ENCODE peak calls at places on chromosomes 16 and 17, in eight cellular contexts. One of them, this sample, is unnamed.

GRCh38 chr16:3623642-3624041 is 12.2 kb upstream of the SLX4 start:
- DNase-seq in NCI-H774: no peak
- DNase-seq in stimulated activated CD4-positive, alpha-beta T cell treated with anti-CD3 and anti-CD28 coated beads, Interleukin-12 subunit alpha, Interleukin-12 subunit beta, amount 100 ng/mL, for 48 hours: no peak
- DNase-seq in endothelial cell: no peak
- DNase-seq in effector memory CD8-positive, alpha-beta T cell: no peak
- DNase-seq in astrocyte of the cerebellum: no peak
- DNase-seq in AG04450: no peak
- DNase-seq in left ventricle myocardium superior: no peak
- DNase-seq in this sample: no peak

GRCh38 chr16:65769776-65770438 is 596.6 kb upstream of the CDH5 start:
- DNase-seq in stimulated activated CD4-positive, alpha-beta T cell treated with anti-CD3 and anti-CD28 coated beads, Interleukin-12 subunit alpha, Interleukin-12 subunit beta, amount 100 ng/mL, for 48 hours: no peak
- DNase-seq in effector memory CD8-positive, alpha-beta T cell: no peak
- DNase-seq in endothelial cell: peak; percentile 4
- DNase-seq in left ventricle myocardium superior: no peak
- DNase-seq in NCI-H774: no peak
- DNase-seq in AG04450: no peak
- DNase-seq in astrocyte of the cerebellum: no peak
- DNase-seq in this sample: no peak

GRCh38 chr16:69131167-69131748 is 1.1 kb downstream of the CHTF8 start:
- DNase-seq in AG04450: no peak
- DNase-seq in endothelial cell: peak; percentile 28
- DNase-seq in left ventricle myocardium superior: no peak
- DNase-seq in NCI-H774: no peak
- DNase-seq in astrocyte of the cerebellum: no peak
- DNase-seq in effector memory CD8-positive, alpha-beta T cell: no peak
- DNase-seq in stimulated activated CD4-positive, alpha-beta T cell treated with anti-CD3 and anti-CD28 coated beads, Interleukin-12 subunit alpha, Interleukin-12 subunit beta, amount 100 ng/mL, for 48 hours: no peak
- DNase-seq in this sample: no peak

GRCh38 chr17:28379814-28380571 is 8.5 kb downstream of the SARM1 start:
- DNase-seq in stimulated activated CD4-positive, alpha-beta T cell treated with anti-CD3 and anti-CD28 coated beads, Interleukin-12 subunit alpha, Interleukin-12 subunit beta, amount 100 ng/mL, for 48 hours: no peak
- DNase-seq in left ventricle myocardium superior: no peak
- DNase-seq in NCI-H774: no peak
- DNase-seq in endothelial cell: peak; percentile 38
- DNase-seq in astrocyte of the cerebellum: no peak
- DNase-seq in AG04450: no peak
- DNase-seq in effector memory CD8-positive, alpha-beta T cell: no peak
- DNase-seq in this sample: peak; percentile 98

GRCh38 chr17:1050996-1051925 is 54.3 kb downstream of the TIMM22 start:
- DNase-seq in astrocyte of the cerebellum: no peak
- DNase-seq in left ventricle myocardium superior: peak; percentile 18
- DNase-seq in effector memory CD8-positive, alpha-beta T cell: no peak
- DNase-seq in AG04450: no peak
- DNase-seq in endothelial cell: no peak
- DNase-seq in stimulated activated CD4-positive, alpha-beta T cell treated with anti-CD3 and anti-CD28 coated beads, Interleukin-12 subunit alpha, Interleukin-12 subunit beta, amount 100 ng/mL, for 48 hours: no peak
- DNase-seq in NCI-H774: no peak
- DNase-seq in this sample: no peak

GRCh38 chr16:27498916-27499658 is 50.6 kb downstream of the GTF3C1 start:
- DNase-seq in effector memory CD8-positive, alpha-beta T cell: no peak
- DNase-seq in stimulated activated CD4-positive, alpha-beta T cell treated with anti-CD3 and anti-CD28 coated beads, Interleukin-12 subunit alpha, Interleukin-12 subunit beta, amount 100 ng/mL, for 48 hours: no peak
- DNase-seq in left ventricle myocardium superior: no peak
- DNase-seq in endothelial cell: no peak
- DNase-seq in AG04450: no peak
- DNase-seq in NCI-H774: no peak
- DNase-seq in astrocyte of the cerebellum: no peak
- DNase-seq in this sample: no peak

GRCh38 chr16:65414284-65414984 is 292.6 kb upstream of the CDH11 start:
- DNase-seq in AG04450: peak; percentile 29
- DNase-seq in stimulated activated CD4-positive, alpha-beta T cell treated with anti-CD3 and anti-CD28 coated beads, Interleukin-12 subunit alpha, Interleukin-12 subunit beta, amount 100 ng/mL, for 48 hours: no peak
- DNase-seq in endothelial cell: no peak
- DNase-seq in effector memory CD8-positive, alpha-beta T cell: no peak
- DNase-seq in astrocyte of the cerebellum: peak; percentile 33
- DNase-seq in NCI-H774: no peak
- DNase-seq in left ventricle myocardium superior: no peak
- DNase-seq in this sample: peak; percentile 78

GRCh38 chr17:29341726-29342125 is 47.8 kb upstream of the NUFIP2 start:
- DNase-seq in left ventricle myocardium superior: no peak
- DNase-seq in endothelial cell: no peak
- DNase-seq in NCI-H774: no peak
- DNase-seq in astrocyte of the cerebellum: no peak
- DNase-seq in effector memory CD8-positive, alpha-beta T cell: no peak
- DNase-seq in AG04450: no peak
- DNase-seq in stimulated activated CD4-positive, alpha-beta T cell treated with anti-CD3 and anti-CD28 coated beads, Interleukin-12 subunit alpha, Interleukin-12 subunit beta, amount 100 ng/mL, for 48 hours: no peak
- DNase-seq in this sample: peak; percentile 36

GRCh38 chr16:85207357-85207921 is 95.2 kb upstream of the CIBAR2 start:
- DNase-seq in left ventricle myocardium superior: no peak
- DNase-seq in stimulated activated CD4-positive, alpha-beta T cell treated with anti-CD3 and anti-CD28 coated beads, Interleukin-12 subunit alpha, Interleukin-12 subunit beta, amount 100 ng/mL, for 48 hours: no peak
- DNase-seq in AG04450: no peak
- DNase-seq in NCI-H774: no peak
- DNase-seq in endothelial cell: no peak
- DNase-seq in effector memory CD8-positive, alpha-beta T cell: no peak
- DNase-seq in astrocyte of the cerebellum: no peak
- DNase-seq in this sample: no peak

GRCh38 chr17:17751996-17752821 is 71.0 kb downstream of the RAI1 start:
- DNase-seq in left ventricle myocardium superior: peak; percentile 97
- DNase-seq in astrocyte of the cerebellum: peak; percentile 80
- DNase-seq in effector memory CD8-positive, alpha-beta T cell: peak; percentile 95
- DNase-seq in endothelial cell: peak; percentile 97
- DNase-seq in NCI-H774: peak; percentile 76
- DNase-seq in AG04450: peak; percentile 75
- DNase-seq in stimulated activated CD4-positive, alpha-beta T cell treated with anti-CD3 and anti-CD28 coated beads, Interleukin-12 subunit alpha, Interleukin-12 subunit beta, amount 100 ng/mL, for 48 hours: peak; percentile 96
- DNase-seq in this sample: peak; percentile 89

GRCh38 chr16:1662543-1662942 is 15.5 kb upstream of the JPT2 start:
- DNase-seq in endothelial cell: no peak
- DNase-seq in stimulated activated CD4-positive, alpha-beta T cell treated with anti-CD3 and anti-CD28 coated beads, Interleukin-12 subunit alpha, Interleukin-12 subunit beta, amount 100 ng/mL, for 48 hours: no peak
- DNase-seq in effector memory CD8-positive, alpha-beta T cell: no peak
- DNase-seq in astrocyte of the cerebellum: no peak
- DNase-seq in AG04450: no peak
- DNase-seq in left ventricle myocardium superior: no peak
- DNase-seq in NCI-H774: no peak
- DNase-seq in this sample: no peak